ENCODE peak calls at places on chromosomes 7 and 10, in seven cellular contexts. E, B, A, G, W, I and C are unnamed samples.

GRCh38 chr10:85673270-85673669 is 693.3 kb downstream of the GRID1 start:
- DNase-seq in I (no peak), A (no peak), B (no peak), W (no peak), G (no peak), E (no peak), C (no peak)

GRCh38 chr7:32890010-32890552 is 1.5 kb downstream of the KBTBD2 start:
- DNase-seq in I (peak), W (no peak), B (no peak), A (no peak), E (no peak), G (no peak), C (peak)

GRCh38 chr7:73894851-73895441 is 34.0 kb downstream of the TMEM270 start:
- DNase-seq in B (no peak), W (no peak), G (peak), A (peak), E (no peak), I (no peak), C (no peak)

GRCh38 chr7:100949931-100950443 is 653 bp downstream of the MUC3A start:
- DNase-seq in E (no peak), W (no peak), G (no peak), B (no peak), A (no peak), I (no peak), C (no peak)

GRCh38 chr7:100509213-100509612 is 25.5 kb downstream of the NYAP1 start:
- DNase-seq in G (no peak), B (no peak), I (no peak), E (no peak), A (no peak), W (no peak), C (no peak)

GRCh38 chr10:128178319-128178937 is 52.2 kb upstream of the MKI67 start:
- DNase-seq in I (peak), W (no peak), A (peak), B (peak), E (peak), G (peak), C (no peak)

GRCh38 chr7:101134399-101134980 is 7.6 kb downstream of the SERPINE1 start:
- DNase-seq in W (no peak), I (no peak), B (no peak), A (no peak), G (no peak), E (no peak), C (no peak)

GRCh38 chr7:71865169-71865568 is 547.0 kb downstream of the CALN1 start:
- DNase-seq in B (no peak), G (no peak), I (no peak), E (no peak), W (no peak), A (no peak), C (no peak)

GRCh38 chr10:49679480-49679893 is at the start of gene C10orf53:
- DNase-seq in I (no peak), A (no peak), E (peak), B (no peak), G (peak), W (no peak), C (peak)

GRCh38 chr7:100065452-100066186 is 15.9 kb downstream of the ZNF3 start:
- DNase-seq in E (no peak), A (no peak), G (peak), W (no peak), I (no peak), B (no peak), C (no peak)

GRCh38 chr10:103663802-103664201 is 170.3 kb downstream of the NEURL1 start:
- DNase-seq in A (no peak), I (no peak), W (no peak), B (no peak), E (no peak), G (no peak), C (no peak)

GRCh38 chr7:90412458-90413184 is 9.4 kb downstream of the CLDN12 start:
- DNase-seq in E (peak), B (peak), W (no peak), A (no peak), I (peak), G (peak), C (no peak)

GRCh38 chr7:1458676-1459511 is at the start of gene MICALL2:
- DNase-seq in I (peak), A (peak), E (no peak), W (no peak), B (peak), G (peak), C (no peak)

GRCh38 chr7:148772297-148773089 is 73.8 kb downstream of the CUL1 start:
- DNase-seq in I (no peak), B (peak), G (no peak), A (peak), W (peak), E (no peak), C (no peak)

GRCh38 chr7:732094-732541 is 5.0 kb upstream of the PRKAR1B start:
- DNase-seq in I (peak), E (peak), A (peak), W (peak), G (peak), B (peak), C (no peak)

GRCh38 chr7:148715027-148715426 is 16.3 kb downstream of the CUL1 start:
- DNase-seq in B (no peak), I (no peak), A (no peak), W (no peak), E (no peak), G (no peak), C (no peak)

GRCh38 chr10:89414146-89414878 is at the start of gene IFIT5:
- DNase-seq in E (peak), G (peak), W (peak), I (peak), A (peak), B (no peak), C (peak)

GRCh38 chr7:13651167-13651566 is 338.3 kb downstream of the ETV1 start:
- DNase-seq in E (no peak), G (no peak), B (no peak), W (no peak), I (no peak), A (no peak), C (no peak)

DNA sequence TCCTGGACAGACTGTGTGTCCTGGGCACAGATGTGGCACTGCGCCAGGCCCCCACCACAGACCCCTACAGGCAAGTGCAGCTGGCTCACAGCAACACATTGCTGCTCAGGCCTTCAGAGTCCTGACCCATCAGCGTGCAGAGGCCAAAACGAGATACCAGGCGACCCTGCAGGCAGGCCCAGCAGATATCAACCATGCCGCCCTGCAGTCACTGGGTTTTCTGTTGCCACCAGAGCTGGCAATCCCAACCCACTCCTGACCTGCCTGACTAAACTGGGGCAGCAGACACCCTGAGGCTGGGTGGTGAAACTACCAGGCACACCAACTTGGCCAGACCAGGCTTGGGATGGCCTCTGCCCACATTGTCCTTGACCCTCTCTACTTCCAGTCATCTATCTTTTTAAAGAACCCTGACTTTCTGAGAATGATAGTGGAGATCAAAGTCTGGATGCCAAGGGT is 20.3 kb downstream of the ZCCHC24 start:
- DNase-seq in E (no peak), W (no peak), A (no peak), B (no peak), G (peak), I (no peak), C (no peak)
- H3K27ac ChIP-seq in E (no peak), W (no peak), A (no peak), B (no peak), G (peak), I (peak), C (no peak)

GRCh38 chr10:72842164-72842563 is 51.4 kb upstream of the OIT3 start:
- DNase-seq in A (no peak), I (no peak), G (no peak), E (no peak), W (no peak), B (no peak), C (no peak)

GRCh38 chr10:72851524-72851923 is 42.0 kb upstream of the OIT3 start:
- DNase-seq in B (no peak), W (no peak), E (no peak), I (no peak), A (no peak), G (no peak), C (no peak)

GRCh38 chr10:72840319-72840718 is 53.2 kb upstream of the OIT3 start:
- DNase-seq in G (no peak), I (no peak), A (no peak), W (no peak), B (no peak), E (no peak), C (no peak)

GRCh38 chr10:72847681-72848080 is 45.9 kb upstream of the OIT3 start:
- DNase-seq in G (no peak), I (no peak), W (no peak), E (no peak), A (no peak), B (no peak), C (no peak)

GRCh38 chr10:72846225-72846624 is 47.3 kb upstream of the OIT3 start:
- DNase-seq in W (peak), I (no peak), E (no peak), G (no peak), A (peak), B (peak), C (no peak)
- TF ChIP-seq REST in W (no peak), I (no peak), E (no peak), G (no peak), A (no peak), B (no peak), C (no peak)

DNA sequence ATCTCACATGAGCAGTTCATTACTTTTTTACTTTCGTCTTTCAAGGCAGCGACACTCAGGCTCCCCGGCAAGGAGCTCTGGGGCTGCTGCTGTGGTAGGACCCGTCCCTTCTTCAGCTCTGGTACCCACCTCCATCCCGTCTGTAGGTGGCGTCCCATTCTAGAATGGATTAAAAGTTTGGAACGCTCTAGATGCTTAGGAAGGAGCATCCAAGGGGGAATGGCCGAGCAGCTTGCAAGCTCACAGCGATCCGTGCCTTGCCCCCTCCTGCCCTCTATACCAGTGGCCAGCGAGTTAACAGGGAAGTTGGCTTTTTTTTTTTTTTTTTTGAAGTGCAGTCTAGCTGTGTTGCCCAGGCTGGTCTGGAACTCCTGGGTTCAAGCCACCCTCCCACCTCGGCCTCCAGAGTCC is 22.8 kb upstream of the TTYH3 start:
- DNase-seq in I (peak), G (peak), B (peak), A (peak), E (peak), W (no peak), C (peak)
- TF ChIP-seq CTCF in I (peak), G (peak), B (peak), A (peak), E (peak), W (no peak), C (peak)

DNA sequence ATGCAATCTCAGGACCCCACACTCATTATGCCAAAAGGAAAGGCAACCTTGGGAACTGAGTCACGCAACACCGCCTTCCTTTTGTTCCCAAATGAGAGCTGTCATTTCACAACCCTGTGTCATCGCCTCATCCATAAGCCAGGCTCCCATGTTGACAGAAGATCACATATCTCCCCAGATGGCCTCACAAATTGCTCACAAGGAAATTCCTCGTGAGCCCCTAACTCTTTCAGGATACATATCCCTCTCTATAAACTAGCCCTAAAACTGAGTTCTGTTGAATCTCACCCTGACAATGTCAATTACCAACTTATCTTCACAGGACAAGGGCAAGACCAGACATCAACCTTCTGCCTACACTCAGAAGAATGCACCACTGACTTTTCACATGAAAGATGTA is 22.6 kb downstream of the CCDC3 start:
- DNase-seq in B (no peak), I (no peak), W (no peak), G (peak), E (no peak), A (no peak), C (no peak)
- H3K27ac ChIP-seq in B (no peak), I (no peak), W (no peak), G (no peak), E (no peak), A (no peak), C (no peak)

DNA sequence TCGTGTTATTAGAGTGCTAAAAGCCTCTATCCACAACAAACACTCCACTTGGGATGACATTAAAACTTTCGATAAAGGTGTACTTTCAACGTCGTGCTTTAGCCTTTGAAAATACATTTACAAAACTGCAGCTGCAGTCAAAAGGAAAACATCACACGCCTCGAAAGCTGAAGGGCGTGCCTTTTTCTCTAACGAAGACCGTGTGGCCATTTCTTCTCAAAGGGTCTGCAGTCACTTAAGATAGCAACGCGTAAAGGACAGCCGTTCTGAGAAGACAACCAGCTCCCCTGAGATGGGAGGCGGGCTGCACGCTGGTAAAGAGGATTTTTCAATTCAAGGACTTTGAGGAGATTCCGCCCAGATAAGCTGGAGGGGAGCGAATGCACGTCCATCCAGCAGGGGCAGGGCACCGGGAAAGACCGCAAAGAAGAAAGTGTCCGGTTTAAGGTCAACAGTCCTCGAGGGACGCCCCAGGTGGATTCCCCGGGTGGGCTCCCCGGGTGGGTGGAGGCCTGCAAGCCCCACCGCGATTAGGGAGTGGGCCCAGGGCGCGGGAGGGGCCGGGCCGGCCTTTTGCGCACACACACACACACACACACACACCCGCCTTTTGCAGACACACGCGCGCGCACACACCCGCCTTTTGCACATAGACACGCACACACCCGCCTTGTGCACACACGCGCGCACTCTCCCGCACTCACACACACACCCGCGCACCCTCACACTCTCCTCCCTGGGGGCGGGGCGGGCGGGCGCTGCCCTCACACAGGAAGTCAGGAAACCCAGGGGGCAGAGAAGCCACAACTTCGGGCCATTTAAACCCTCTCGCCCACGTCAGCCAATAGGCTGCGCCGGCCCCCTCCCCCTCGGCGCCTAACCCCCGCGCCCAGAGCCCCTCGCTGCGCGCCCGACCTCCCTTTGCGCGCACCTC is 767 bp downstream of the ARHGAP12 start:
- DNase-seq in W (no peak), A (peak), B (no peak), G (peak), E (peak), I (peak), C (peak)
- TF ChIP-seq REST in W (no peak), A (no peak), B (no peak), G (no peak), E (no peak), I (no peak), C (no peak)

GRCh38 chr10:70563230-70563629 is 39.3 kb downstream of the PRF1 start:
- DNase-seq in W (no peak), G (peak), A (no peak), E (no peak), B (no peak), I (no peak), C (no peak)

GRCh38 chr10:70565556-70566514 is 36.7 kb downstream of the PRF1 start:
- DNase-seq in I (no peak), B (no peak), G (no peak), E (no peak), A (no peak), W (no peak), C (peak)

GRCh38 chr10:70564113-70564725 is 38.3 kb downstream of the PRF1 start:
- DNase-seq in B (no peak), E (no peak), W (no peak), A (no peak), G (no peak), I (no peak), C (no peak)

GRCh38 chr10:70566515-70567290 is 35.8 kb downstream of the PRF1 start:
- DNase-seq in A (no peak), G (no peak), I (no peak), W (no peak), E (no peak), B (no peak), C (no peak)

DNA sequence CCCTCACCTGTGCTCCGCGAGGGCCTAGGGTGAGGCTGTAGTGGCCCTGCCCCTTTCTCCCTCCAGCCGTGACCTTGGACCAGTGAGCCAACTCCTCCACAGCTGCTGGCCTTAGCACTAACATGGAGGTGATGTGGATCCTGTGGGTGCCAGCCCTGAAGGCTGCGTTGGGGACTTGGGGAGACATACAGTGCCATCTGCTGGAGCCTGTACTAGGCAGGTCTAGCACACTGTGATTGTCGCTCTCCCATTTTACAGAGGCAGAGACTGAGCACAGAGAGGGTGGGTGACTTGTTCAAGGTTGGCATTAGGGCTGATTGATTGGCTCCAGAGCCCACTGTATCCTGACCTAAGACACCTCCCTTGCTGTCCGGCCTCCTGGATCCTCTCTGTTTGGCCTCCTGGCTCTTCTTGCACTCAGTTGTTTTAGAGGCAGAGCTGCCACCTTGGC is 37.6 kb downstream of the PRF1 start:
- DNase-seq in B (no peak), A (no peak), E (no peak), G (no peak), W (no peak), I (no peak), C (no peak)
- TF ChIP-seq CTCF in B (peak), A (no peak), E (no peak), G (no peak), W (no peak), I (peak), C (no peak)

GRCh38 chr10:58513189-58514101 is 773 bp downstream of the BICC1 start:
- DNase-seq in B (no peak), G (peak), A (peak), E (peak), I (no peak), W (no peak), C (peak)

GRCh38 chr10:58515296-58515956 is 2.8 kb downstream of the BICC1 start:
- DNase-seq in G (no peak), I (no peak), A (no peak), B (no peak), E (no peak), W (no peak), C (no peak)

GRCh38 chr10:58511765-58512469 is 755 bp upstream of the BICC1 start:
- DNase-seq in A (no peak), G (peak), B (no peak), E (peak), W (no peak), I (peak), C (no peak)

GRCh38 chr10:58514102-58514472 is 1.4 kb downstream of the BICC1 start:
- DNase-seq in G (no peak), E (no peak), W (no peak), A (no peak), B (no peak), I (no peak), C (no peak)

DNA sequence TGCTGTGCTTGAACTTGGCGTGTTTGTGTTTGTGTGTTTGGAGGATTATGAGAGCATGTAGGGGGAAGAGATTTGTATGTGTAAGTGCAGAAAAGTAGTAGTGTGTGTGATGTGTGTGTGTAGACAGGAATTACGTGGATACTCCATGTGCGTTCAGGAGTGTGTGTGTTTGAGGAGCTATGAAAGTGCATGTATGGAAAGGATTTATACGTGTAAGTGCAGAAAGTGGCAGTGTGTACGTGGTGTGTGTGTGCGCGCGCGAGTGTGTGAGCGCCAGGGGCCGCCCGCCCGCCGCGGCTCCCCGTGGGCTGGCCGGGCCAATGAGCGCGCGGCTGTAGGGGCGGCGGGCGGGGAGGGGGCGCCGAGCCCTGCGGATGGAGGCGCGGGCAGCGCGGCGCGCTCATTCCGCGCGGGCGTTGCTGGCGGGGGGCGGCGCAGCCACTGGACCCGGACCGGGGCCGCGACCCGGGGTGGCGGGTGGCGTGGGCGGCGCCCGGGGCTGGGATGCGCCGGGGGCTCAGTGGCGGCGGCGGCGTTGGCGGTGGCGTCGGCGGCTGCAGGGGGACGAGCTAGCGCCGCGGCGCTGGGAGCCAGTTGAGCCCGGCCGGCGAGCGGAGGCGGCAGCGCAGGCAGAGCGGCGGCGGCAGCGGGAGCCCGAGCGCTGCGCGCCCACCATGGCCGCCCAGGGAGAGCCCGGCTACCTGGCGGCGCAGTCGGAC is at the start of gene BICC1:
- DNase-seq in E (peak), I (no peak), B (no peak), A (peak), W (no peak), G (peak), C (no peak)
- H3K27ac ChIP-seq in E (no peak), I (peak), B (no peak), A (peak), W (no peak), G (peak), C (no peak)

DNA sequence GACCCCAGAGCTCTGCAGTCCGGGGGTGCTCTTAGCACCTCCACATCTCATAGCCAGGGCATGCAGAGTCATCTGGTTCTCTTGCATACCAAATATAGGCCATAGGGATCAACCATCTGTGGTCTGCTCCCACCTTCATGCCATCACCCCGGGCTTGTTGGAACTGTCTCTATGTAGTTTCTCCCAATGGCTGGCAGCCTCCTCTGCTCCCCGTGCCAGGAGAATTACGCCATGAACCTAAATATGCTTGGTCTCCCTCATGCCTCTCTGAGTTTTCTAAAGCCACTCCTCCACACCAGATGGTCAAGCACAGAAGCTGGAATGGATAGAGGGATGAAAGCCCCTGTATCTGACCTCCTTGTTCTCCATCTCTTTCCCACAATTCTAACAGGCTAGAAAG is 302.6 kb upstream of the MYO3A start:
- DNase-seq in W (no peak), I (no peak), B (no peak), E (no peak), A (no peak), G (no peak), C (no peak)
- TF ChIP-seq REST in W (no peak), I (no peak), B (no peak), E (no peak), A (no peak), G (no peak), C (no peak)